ENCODE peak calls at places on chromosomes 12 and 14, in seven cellular contexts. R is amniotic epithelial cell; G is NCI-H1105; L is IMR-90; D is dorsolateral prefrontal cortex; X is stimulated activated CD8-positive, alpha-beta memory T cell treated with anti-CD3 and anti-CD28 coated beads, Interleukin-15, amount 100 ng/mL, for 1 hour; B is amygdala. A is an unnamed sample.

GRCh38 chr14:68927956-68928675 is 51.0 kb downstream of the ACTN1 start:
- DNase-seq in G (no peak), X (no peak), B (no peak), D (no peak), R (no peak), L (no peak), A (no peak)

GRCh38 chr12:121789800-121790748 is 3.4 kb downstream of the RHOF start:
- DNase-seq in X (peak), L (peak), R (no peak), B (no peak), D (no peak), G (no peak), A (peak)

GRCh38 chr14:72830356-72830755 is 63.5 kb downstream of the DPF3 start:
- DNase-seq in B (no peak), R (no peak), L (no peak), X (no peak), D (no peak), G (no peak), A (no peak)

GRCh38 chr12:87943666-87944065 is 85.5 kb downstream of the C12orf50 start:
- DNase-seq in X (no peak), D (no peak), L (no peak), G (no peak), R (no peak), B (no peak), A (no peak)

GRCh38 chr12:121472150-121472905 is 72.4 kb downstream of the RNF34 start:
- DNase-seq in B (no peak), L (no peak), R (no peak), D (no peak), X (no peak), G (no peak), A (no peak)

GRCh38 chr12:48972213-48973021 is 882 bp upstream of the WNT10B start:
- DNase-seq in B (no peak), X (no peak), R (peak), D (no peak), L (peak), G (no peak), A (no peak)

GRCh38 chr14:72776701-72777255 is 117.1 kb downstream of the DPF3 start:
- DNase-seq in D (no peak), X (no peak), B (no peak), G (no peak), L (no peak), R (no peak), A (no peak)

GRCh38 chr12:127174881-127175280 is 1092.1 kb upstream of the TMEM132C start:
- DNase-seq in L (no peak), D (no peak), R (no peak), X (no peak), G (no peak), B (no peak), A (no peak)

GRCh38 chr12:123253606-123254459 is 17.8 kb downstream of the CDK2AP1 start:
- DNase-seq in X (no peak), L (no peak), R (no peak), B (peak), D (no peak), G (no peak), A (peak)

A was measured in spleen.